ENCODE peak calls at places on chromosomes 7 and 10, in four cellular contexts. One of them, this sample, is unnamed.

GRCh38 chr7:73703985-73704639 is 15.4 kb downstream of the STX1A start:
- DNase-seq in heart left ventricle: peak; percentile 47
- DNase-seq in body of pancreas: no peak
- DNase-seq in Peyer's patch: peak; percentile 75
- DNase-seq in this sample: peak; percentile 24

GRCh38 chr10:116974442-116975005 is 30.5 kb downstream of the SHTN1 start:
- DNase-seq in heart left ventricle: no peak
- DNase-seq in body of pancreas: no peak
- DNase-seq in Peyer's patch: no peak
- DNase-seq in this sample: no peak

GRCh38 chr10:3785251-3785848 is 341 bp upstream of the KLF6 start:
- DNase-seq in heart left ventricle: peak; percentile 99
- DNase-seq in body of pancreas: peak; percentile 99
- DNase-seq in Peyer's patch: peak; percentile 99
- DNase-seq in this sample: peak; percentile 98

GRCh38 chr7:96710544-96710943 is 898 bp upstream of the SEM1 start:
- DNase-seq in heart left ventricle: no peak
- DNase-seq in body of pancreas: no peak
- DNase-seq in Peyer's patch: no peak
- DNase-seq in this sample: no peak

GRCh38 chr10:60170250-60170649 is 219.4 kb downstream of the ANK3 start:
- DNase-seq in heart left ventricle: no peak
- DNase-seq in body of pancreas: no peak
- DNase-seq in Peyer's patch: no peak
- DNase-seq in this sample: no peak

GRCh38 chr7:114087674-114088539 is 169.1 kb upstream of the PPP1R3A start:
- DNase-seq in heart left ventricle: no peak
- DNase-seq in body of pancreas: peak; percentile 39
- DNase-seq in Peyer's patch: peak; percentile 53
- DNase-seq in this sample: no peak

GRCh38 chr7:94957041-94957440 is 49.6 kb downstream of the PPP1R9A start:
- DNase-seq in heart left ventricle: no peak
- DNase-seq in body of pancreas: no peak
- DNase-seq in Peyer's patch: no peak
- DNase-seq in this sample: no peak

GRCh38 chr10:84424731-84425165 is 96.4 kb downstream of the CCSER2 start:
- DNase-seq in heart left ventricle: peak; percentile 87
- DNase-seq in body of pancreas: peak; percentile 83
- DNase-seq in Peyer's patch: peak; percentile 71
- DNase-seq in this sample: peak; percentile 75

GRCh38 chr7:47492720-47493119 is 89.2 kb downstream of the TNS3 start:
- DNase-seq in heart left ventricle: no peak
- DNase-seq in body of pancreas: no peak
- DNase-seq in Peyer's patch: no peak
- DNase-seq in this sample: no peak

GRCh38 chr10:97640868-97641811 is 669 bp downstream of the PI4K2A start:
- DNase-seq in heart left ventricle: peak; percentile 33
- DNase-seq in body of pancreas: peak; percentile 26
- DNase-seq in Peyer's patch: peak; percentile 63
- DNase-seq in this sample: no peak

GRCh38 chr7:100895701-100895955 is at the start of gene ACHE:
- DNase-seq in heart left ventricle: no peak
- DNase-seq in body of pancreas: no peak
- DNase-seq in Peyer's patch: no peak
- DNase-seq in this sample: no peak
- TF ChIP-seq POLR2A in heart left ventricle: no peak
- TF ChIP-seq POLR2A in body of pancreas: no peak
- TF ChIP-seq POLR2A in Peyer's patch: no peak
- TF ChIP-seq POLR2A in this sample: no peak

GRCh38 chr7:24703296-24703695 is 54.0 kb downstream of the GSDME start:
- DNase-seq in heart left ventricle: no peak
- DNase-seq in body of pancreas: no peak
- DNase-seq in Peyer's patch: no peak
- DNase-seq in this sample: no peak
- TF ChIP-seq POLR2A in heart left ventricle: no peak
- TF ChIP-seq POLR2A in body of pancreas: no peak
- TF ChIP-seq POLR2A in Peyer's patch: no peak
- TF ChIP-seq POLR2A in this sample: no peak

GRCh38 chr7:92782855-92783254 is 53.5 kb downstream of the CDK6 start:
- DNase-seq in heart left ventricle: no peak
- DNase-seq in body of pancreas: no peak
- DNase-seq in Peyer's patch: no peak
- DNase-seq in this sample: no peak
- TF ChIP-seq POLR2A in heart left ventricle: no peak
- TF ChIP-seq POLR2A in body of pancreas: no peak
- TF ChIP-seq POLR2A in Peyer's patch: no peak
- TF ChIP-seq POLR2A in this sample: no peak

GRCh38 chr10:130997267-130998045 is 314.1 kb downstream of the TCERG1L start:
- DNase-seq in heart left ventricle: no peak
- DNase-seq in body of pancreas: no peak
- DNase-seq in Peyer's patch: no peak
- DNase-seq in this sample: no peak
- TF ChIP-seq POLR2A in heart left ventricle: no peak
- TF ChIP-seq POLR2A in body of pancreas: no peak
- TF ChIP-seq POLR2A in Peyer's patch: no peak
- TF ChIP-seq POLR2A in this sample: no peak

GRCh38 chr7:83166781-83167180 is 4.1 kb upstream of the PCLO start:
- DNase-seq in heart left ventricle: no peak
- DNase-seq in body of pancreas: no peak
- DNase-seq in Peyer's patch: no peak
- DNase-seq in this sample: no peak

GRCh38 chr7:83159731-83160130 is 3.0 kb downstream of the PCLO start:
- DNase-seq in heart left ventricle: no peak
- DNase-seq in body of pancreas: no peak
- DNase-seq in Peyer's patch: no peak
- DNase-seq in this sample: no peak

GRCh38 chr7:83161851-83162401 is 758 bp downstream of the PCLO start:
- DNase-seq in heart left ventricle: no peak
- DNase-seq in body of pancreas: no peak
- DNase-seq in Peyer's patch: no peak
- DNase-seq in this sample: no peak

GRCh38 chr7:83161186-83161585 is 1.5 kb downstream of the PCLO start:
- DNase-seq in heart left ventricle: no peak
- DNase-seq in body of pancreas: no peak
- DNase-seq in Peyer's patch: no peak
- DNase-seq in this sample: no peak

DNA sequence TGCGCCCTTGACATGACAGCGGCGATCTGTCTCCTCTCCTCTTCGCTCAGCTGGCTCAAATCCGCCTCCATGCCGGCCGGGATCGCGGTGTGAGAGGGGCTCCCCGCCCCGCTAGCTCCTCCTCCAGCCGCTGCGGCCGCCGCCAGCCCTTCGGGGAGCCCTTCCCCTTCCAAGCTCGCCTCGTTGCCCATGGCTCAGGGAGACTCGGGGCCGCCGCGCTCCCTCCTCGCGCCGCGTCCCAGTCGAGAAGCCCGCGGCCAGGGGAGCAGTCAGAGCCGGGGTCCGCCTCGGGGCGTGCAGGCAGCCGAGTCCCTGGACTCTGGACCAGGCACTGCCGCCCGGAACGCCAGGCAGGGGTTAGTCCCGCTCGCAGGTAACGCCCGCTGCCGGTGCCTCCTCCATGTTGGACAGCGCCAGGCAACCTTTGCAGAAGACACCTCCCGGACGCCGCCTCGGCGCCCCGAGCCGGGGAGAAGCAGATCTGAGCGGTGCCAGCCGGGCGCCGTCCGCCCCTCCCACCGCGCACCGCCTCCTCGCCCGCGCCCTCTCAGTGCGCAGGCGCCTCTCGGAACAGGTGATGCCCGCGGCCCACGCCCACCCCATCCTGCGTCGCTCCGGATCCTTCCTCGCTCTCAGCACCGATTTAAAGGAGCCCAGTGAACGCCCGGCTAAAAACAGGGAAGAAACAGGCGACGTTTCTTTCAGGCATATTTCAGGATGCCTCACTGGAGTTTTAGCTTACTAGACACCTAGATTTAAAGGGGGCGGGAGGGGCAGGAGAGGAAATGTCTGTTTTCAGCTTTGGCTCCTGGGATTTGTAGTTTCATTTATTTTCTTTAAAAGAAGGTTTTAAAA is at the start of gene PCLO:
- DNase-seq in heart left ventricle: peak; percentile 41
- DNase-seq in body of pancreas: peak; percentile 93
- DNase-seq in Peyer's patch: peak; percentile 91
- DNase-seq in this sample: no peak
- TF ChIP-seq POLR2A in heart left ventricle: no peak
- TF ChIP-seq POLR2A in body of pancreas: peak; percentile 58
- TF ChIP-seq POLR2A in Peyer's patch: peak; percentile 42
- TF ChIP-seq POLR2A in this sample: no peak

DNA sequence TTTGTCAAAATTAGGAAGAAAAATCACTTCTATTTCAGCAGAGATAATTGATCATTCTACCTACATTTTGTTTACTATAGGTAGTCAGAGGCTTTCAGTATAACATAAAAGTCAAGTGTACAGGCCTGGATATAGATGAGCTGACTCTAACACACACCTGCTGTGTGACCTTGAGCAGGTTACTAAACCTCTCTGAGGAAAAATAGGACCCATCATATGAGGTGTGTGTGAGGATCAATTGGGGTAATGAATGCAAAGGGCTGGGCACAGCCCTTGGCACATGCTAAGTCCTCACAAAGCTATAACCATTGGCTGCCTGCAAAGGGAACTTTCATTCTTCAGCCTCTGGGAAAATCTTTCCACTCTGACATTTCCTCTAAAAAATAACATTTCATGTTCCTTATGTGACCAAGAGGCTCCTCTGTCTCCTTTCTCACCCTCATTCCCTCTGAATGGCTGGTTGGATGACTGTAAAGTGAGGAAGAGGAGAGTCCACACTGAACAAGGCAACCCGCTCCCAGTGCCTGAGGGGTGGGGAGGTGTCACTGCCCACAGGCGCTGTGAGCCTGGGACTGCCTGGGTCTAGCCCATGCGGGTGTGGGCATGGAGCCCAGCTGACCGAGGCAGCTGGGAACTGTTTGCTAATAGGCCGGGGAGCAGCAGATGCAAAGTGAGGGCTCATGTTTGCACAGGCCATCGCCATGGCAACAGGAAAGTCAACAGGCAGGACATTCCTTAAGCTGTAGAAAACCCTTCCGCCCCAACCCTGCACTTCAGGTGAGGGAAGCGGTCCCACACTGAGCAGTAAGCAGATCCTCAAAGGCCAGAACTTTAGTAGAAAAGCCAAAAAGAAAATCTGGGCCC is 36.8 kb downstream of the MYOF start:
- DNase-seq in heart left ventricle: peak; percentile 82
- DNase-seq in body of pancreas: peak; percentile 100
- DNase-seq in Peyer's patch: peak; percentile 88
- DNase-seq in this sample: peak; percentile 90
- TF ChIP-seq POLR2A in heart left ventricle: no peak
- TF ChIP-seq POLR2A in body of pancreas: peak; percentile 64
- TF ChIP-seq POLR2A in Peyer's patch: no peak
- TF ChIP-seq POLR2A in this sample: peak; percentile 34

GRCh38 chr7:129950191-129950940 is 2.4 kb downstream of the UBE2H start:
- DNase-seq in heart left ventricle: no peak
- DNase-seq in body of pancreas: no peak
- DNase-seq in Peyer's patch: peak; percentile 43
- DNase-seq in this sample: no peak

GRCh38 chr7:129948877-129949291 is 3.9 kb downstream of the UBE2H start:
- DNase-seq in heart left ventricle: peak; percentile 88
- DNase-seq in body of pancreas: peak; percentile 90
- DNase-seq in Peyer's patch: peak; percentile 95
- DNase-seq in this sample: peak; percentile 87

GRCh38 chr7:129947701-129948100 is 5.1 kb downstream of the UBE2H start:
- DNase-seq in heart left ventricle: no peak
- DNase-seq in body of pancreas: no peak
- DNase-seq in Peyer's patch: peak; percentile 42
- DNase-seq in this sample: no peak

GRCh38 chr7:129948338-129948737 is 4.4 kb downstream of the UBE2H start:
- DNase-seq in heart left ventricle: no peak
- DNase-seq in body of pancreas: no peak
- DNase-seq in Peyer's patch: peak; percentile 27
- DNase-seq in this sample: no peak

GRCh38 chr7:129949292-129950133 is 3.2 kb downstream of the UBE2H start:
- DNase-seq in heart left ventricle: no peak
- DNase-seq in body of pancreas: peak; percentile 45
- DNase-seq in Peyer's patch: peak; percentile 45
- DNase-seq in this sample: no peak
- TF ChIP-seq POLR2A in heart left ventricle: peak; percentile 18
- TF ChIP-seq POLR2A in body of pancreas: peak; percentile 3
- TF ChIP-seq POLR2A in Peyer's patch: no peak
- TF ChIP-seq POLR2A in this sample: no peak

DNA sequence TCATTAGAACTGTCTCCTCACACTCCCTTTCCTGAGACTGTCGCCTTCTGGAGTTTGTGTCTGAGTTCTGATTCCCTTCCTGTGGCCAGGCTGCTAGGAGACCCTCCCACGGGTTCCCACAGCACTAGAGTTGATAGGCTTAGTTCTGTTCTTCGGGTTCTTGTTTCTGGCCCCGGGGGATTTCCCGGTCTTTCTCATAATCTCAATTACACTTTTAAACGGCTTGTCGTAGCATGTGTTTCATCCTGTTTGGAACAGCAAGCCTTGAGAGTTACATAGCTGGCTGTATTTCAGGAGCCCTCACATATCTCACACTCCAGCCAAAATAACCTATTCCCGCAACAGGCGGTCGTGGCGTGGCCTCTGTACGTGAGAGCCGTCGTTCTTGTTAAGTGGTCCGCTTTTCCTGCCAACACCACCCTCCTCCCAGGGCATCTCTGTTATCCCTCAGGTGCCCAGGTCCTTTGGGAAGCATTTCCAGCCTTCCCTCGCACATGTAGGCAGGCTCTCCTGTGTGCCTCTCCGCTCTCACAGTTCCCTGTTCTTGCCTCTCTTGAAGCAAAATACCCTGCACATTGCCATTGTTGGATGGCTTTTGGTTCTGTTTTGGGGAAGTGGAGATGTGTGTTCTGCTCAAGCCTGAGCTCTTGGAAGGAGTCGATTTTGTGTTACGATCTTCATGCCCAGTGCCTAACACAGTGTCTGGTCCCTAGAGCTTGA is 46.0 kb downstream of the CDC123 start:
- DNase-seq in heart left ventricle: peak; percentile 54
- DNase-seq in body of pancreas: no peak
- DNase-seq in Peyer's patch: peak; percentile 48
- DNase-seq in this sample: no peak
- TF ChIP-seq POLR2A in heart left ventricle: peak; percentile 14
- TF ChIP-seq POLR2A in body of pancreas: no peak
- TF ChIP-seq POLR2A in Peyer's patch: no peak
- TF ChIP-seq POLR2A in this sample: no peak

GRCh38 chr7:2354173-2355078 is at the start of gene EIF3B:
- DNase-seq in heart left ventricle: peak; percentile 91
- DNase-seq in body of pancreas: peak; percentile 90
- DNase-seq in Peyer's patch: peak; percentile 94
- DNase-seq in this sample: peak; percentile 84
- TF ChIP-seq POLR2A in heart left ventricle: peak; percentile 48
- TF ChIP-seq POLR2A in body of pancreas: peak; percentile 8
- TF ChIP-seq POLR2A in Peyer's patch: peak; percentile 65
- TF ChIP-seq POLR2A in this sample: no peak

DNA sequence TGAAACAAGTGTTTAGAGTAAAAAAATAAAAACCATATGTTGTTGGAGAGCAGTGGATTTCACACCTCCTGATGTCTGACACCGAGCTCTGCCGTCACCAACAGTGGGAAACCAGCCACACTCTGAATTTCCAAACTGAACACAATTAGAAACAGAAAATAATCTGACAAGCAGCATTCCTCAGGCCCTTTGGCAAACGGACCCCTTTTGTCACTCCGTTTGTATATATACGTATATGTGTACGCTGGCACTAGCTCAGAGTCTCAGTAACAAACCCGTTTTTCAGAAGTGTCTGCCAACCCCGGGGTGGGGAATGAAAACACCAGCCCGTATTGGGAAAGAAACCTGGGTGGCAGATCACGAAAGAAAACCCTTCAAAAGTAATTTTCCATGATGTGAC is 32.5 kb downstream of the TACC2 start:
- DNase-seq in heart left ventricle: no peak
- DNase-seq in body of pancreas: peak; percentile 69
- DNase-seq in Peyer's patch: no peak
- DNase-seq in this sample: no peak
- TF ChIP-seq POLR2A in heart left ventricle: no peak
- TF ChIP-seq POLR2A in body of pancreas: no peak
- TF ChIP-seq POLR2A in Peyer's patch: no peak
- TF ChIP-seq POLR2A in this sample: no peak

This sample was measured in tibial nerve.